ENCODE peak calls at places on chromosomes 13 and 19, in seven cellular contexts. B, O, P, J, F, W and N are unnamed samples.

GRCh38 chr19:8085606-8086464 is 33.3 kb downstream of the CCL25 start:
- DNase-seq in P (no peak), B (no peak), O (no peak), F (no peak), J (no peak), W (no peak), N (no peak)

GRCh38 chr19:1264801-1265610 is 4.1 kb upstream of the CIRBP start:
- DNase-seq in F (peak), B (peak), J (no peak), W (no peak), P (peak), O (peak), N (peak)

GRCh38 chr13:48675247-48675646 is 21.5 kb downstream of the CYSLTR2 start:
- DNase-seq in B (peak), W (no peak), P (no peak), F (no peak), J (no peak), O (no peak), N (no peak)

GRCh38 chr13:44651724-44652123 is 75.6 kb upstream of the TSC22D1 start:
- DNase-seq in J (no peak), O (no peak), B (no peak), F (no peak), P (no peak), W (no peak), N (no peak)

GRCh38 chr13:27789495-27790303 is 2.6 kb upstream of the GSX1 start:
- DNase-seq in F (no peak), O (no peak), B (peak), J (no peak), W (no peak), P (peak), N (no peak)

GRCh38 chr19:24029941-24030636 is 56.9 kb upstream of the ZNF254 start:
- DNase-seq in J (no peak), P (peak), B (peak), W (no peak), O (no peak), F (no peak), N (no peak)

GRCh38 chr13:92224825-92225224 is 826.4 kb downstream of the GPC5 start:
- DNase-seq in B (no peak), W (no peak), F (no peak), J (no peak), P (no peak), O (no peak), N (no peak)

GRCh38 chr13:96229356-96229755 is 139.4 kb downstream of the HS6ST3 start:
- DNase-seq in W (no peak), J (peak), B (peak), F (no peak), P (peak), O (peak), N (no peak)

GRCh38 chr13:49836516-49836915 is 44.0 kb upstream of the KPNA3 start:
- DNase-seq in B (peak), F (no peak), J (no peak), W (no peak), O (no peak), P (peak), N (no peak)